ENCODE peak calls at places on chromosomes 3 and 15, in seven cellular contexts. S is cardiac fibroblast, I is mammary epithelial cell, P is MM.1S, D is astrocyte of the spinal cord, W is brain microvascular endothelial cell, C is osteoblast. V is an unnamed sample.

GRCh38 chr3:122886951-122887350 is 92.1 kb downstream of the SLC49A4 start:
- DNase-seq in S (no peak), I (no peak), P (no peak), D (no peak), W (no peak), C (no peak), V (no peak)

GRCh38 chr15:52247032-52247431 is 48.6 kb downstream of the MYO5C start:
- DNase-seq in S (peak), I (peak), P (no peak), D (peak), W (peak), C (no peak), V (no peak)

GRCh38 chr3:31851278-31851677 is 129.8 kb downstream of the OSBPL10 start:
- DNase-seq in S (no peak), I (no peak), P (no peak), D (no peak), W (no peak), C (no peak), V (no peak)

GRCh38 chr3:141544697-141545096 is 57.9 kb downstream of the RASA2 start:
- DNase-seq in S (no peak), I (no peak), P (peak), D (no peak), W (no peak), C (no peak), V (no peak)

GRCh38 chr3:197802505-197803459 is 11.7 kb downstream of the LRCH3 start:
- DNase-seq in S (no peak), I (no peak), P (peak), D (no peak), W (no peak), C (no peak), V (no peak)

GRCh38 chr3:158659454-158660237 is 12.8 kb downstream of the LXN start:
- DNase-seq in S (peak), I (peak), P (peak), D (peak), W (peak), C (no peak), V (peak)

GRCh38 chr15:76239786-76240185 is 71.5 kb downstream of the ETFA start:
- DNase-seq in S (no peak), I (no peak), P (no peak), D (no peak), W (no peak), C (no peak), V (no peak)

GRCh38 chr3:49121244-49121671 is 635 bp upstream of the USP19 start:
- DNase-seq in S (no peak), I (no peak), P (no peak), D (no peak), W (no peak), C (peak), V (no peak)

GRCh38 chr3:23324745-23325144 is 121.6 kb downstream of the UBE2E2 start:
- DNase-seq in S (peak), I (peak), P (peak), D (peak), W (peak), C (no peak), V (peak)

GRCh38 chr15:45402955-45403892 is 24.9 kb upstream of the GATM start:
- DNase-seq in S (peak), I (peak), P (peak), D (peak), W (no peak), C (peak), V (peak)

GRCh38 chr3:139935866-139936817 is 1.2 kb downstream of the CLSTN2 start:
- DNase-seq in S (peak), I (peak), P (no peak), D (peak), W (peak), C (peak), V (no peak)

GRCh38 chr15:45150481-45150880 is 20.7 kb downstream of the DUOX1 start:
- DNase-seq in S (no peak), I (no peak), P (no peak), D (no peak), W (no peak), C (peak), V (no peak)

GRCh38 chr15:64502537-64502936 is 42.2 kb downstream of the ZNF609 start:
- DNase-seq in S (peak), I (no peak), P (no peak), D (no peak), W (no peak), C (no peak), V (no peak)

GRCh38 chr3:67016522-67017080 is 18.5 kb downstream of the KBTBD8 start:
- DNase-seq in S (no peak), I (no peak), P (peak), D (no peak), W (no peak), C (no peak), V (no peak)

GRCh38 chr3:110902453-110903085 is 169.0 kb upstream of the NECTIN3 start:
- DNase-seq in S (no peak), I (no peak), P (peak), D (no peak), W (no peak), C (no peak), V (no peak)

GRCh38 chr3:127438951-127439350 is 151.1 kb upstream of the PRR20G start:
- DNase-seq in S (no peak), I (no peak), P (no peak), D (no peak), W (no peak), C (no peak), V (no peak)

GRCh38 chr15:76363251-76363650 is 26.7 kb downstream of the ISL2 start:
- DNase-seq in S (no peak), I (no peak), P (no peak), D (no peak), W (no peak), C (no peak), V (no peak)

GRCh38 chr15:101570238-101570637 is 80.7 kb upstream of the PCSK6 start:
- DNase-seq in S (peak), I (peak), P (no peak), D (no peak), W (no peak), C (peak), V (no peak)

GRCh38 chr3:11304160-11304559 is 32.0 kb downstream of the ATG7 start:
- DNase-seq in S (no peak), I (no peak), P (no peak), D (no peak), W (no peak), C (no peak), V (no peak)

GRCh38 chr3:111692593-111693552 is 97.7 kb upstream of the ZBED2 start:
- DNase-seq in S (no peak), I (no peak), P (no peak), D (no peak), W (no peak), C (no peak), V (no peak)

GRCh38 chr3:1010228-1010627 is 82.6 kb upstream of the CNTN6 start:
- DNase-seq in S (peak), I (no peak), P (no peak), D (no peak), W (no peak), C (no peak), V (no peak)

GRCh38 chr3:118628704-118629341 is 405.8 kb downstream of the IGSF11 start:
- DNase-seq in S (peak), I (peak), P (peak), D (peak), W (peak), C (peak), V (peak)

GRCh38 chr3:42823351-42823750 is 14.1 kb downstream of the ACKR2 start:
- DNase-seq in S (no peak), I (peak), P (no peak), D (no peak), W (no peak), C (no peak), V (no peak)

GRCh38 chr3:190076601-190077444 is 43.9 kb downstream of the P3H2 start:
- DNase-seq in S (peak), I (peak), P (no peak), D (peak), W (peak), C (peak), V (no peak)

GRCh38 chr3:155243512-155243921 is 50.0 kb downstream of the STRIT1 start:
- DNase-seq in S (peak), I (peak), P (peak), D (peak), W (no peak), C (no peak), V (no peak)

GRCh38 chr15:77826006-77826695 is 193.4 kb upstream of the LINGO1 start:
- DNase-seq in S (no peak), I (no peak), P (no peak), D (no peak), W (no peak), C (peak), V (no peak)

GRCh38 chr15:40807028-40807887 is at the start of the genes DNAJC17 and ZFYVE19:
- DNase-seq in S (peak), I (peak), P (peak), D (peak), W (peak), C (peak), V (peak)

GRCh38 chr3:41572092-41572491 is 372.8 kb downstream of the CTNNB1 start:
- DNase-seq in S (no peak), I (no peak), P (no peak), D (no peak), W (no peak), C (no peak), V (no peak)

GRCh38 chr3:33438284-33438668 is 1.9 kb downstream of the UBP1 start:
- DNase-seq in S (peak), I (peak), P (peak), D (peak), W (no peak), C (peak), V (no peak)

GRCh38 chr3:33438871-33439270 is 1.3 kb downstream of the UBP1 start:
- DNase-seq in S (peak), I (no peak), P (peak), D (no peak), W (no peak), C (peak), V (no peak)

GRCh38 chr3:33440328-33440577 is at the start of gene UBP1:
- DNase-seq in S (no peak), I (no peak), P (no peak), D (peak), W (no peak), C (no peak), V (no peak)

GRCh38 chr3:33440578-33441321 is 545 bp upstream of the UBP1 start:
- DNase-seq in S (peak), I (peak), P (peak), D (peak), W (peak), C (peak), V (peak)

GRCh38 chr3:33439421-33440327 is 531 bp downstream of the UBP1 start:
- DNase-seq in S (peak), I (peak), P (peak), D (peak), W (peak), C (peak), V (peak)
- TF ChIP-seq CTCF in S (no peak), I (no peak), P (no peak), D (no peak), W (peak), C (peak), V (peak)

GRCh38 chr3:14857506-14857905 is 38.7 kb downstream of the FGD5 start:
- DNase-seq in S (no peak), I (no peak), P (no peak), D (no peak), W (no peak), C (no peak), V (no peak)
- TF ChIP-seq CTCF in S (no peak), I (no peak), P (no peak), D (no peak), W (no peak), C (no peak), V (no peak)

GRCh38 chr15:90463381-90463780 is 66.3 kb upstream of the CRTC3 start:
- DNase-seq in S (peak), I (peak), P (peak), D (peak), W (peak), C (peak), V (peak)
- TF ChIP-seq CTCF in S (no peak), I (no peak), P (peak), D (no peak), W (no peak), C (peak), V (no peak)

DNA sequence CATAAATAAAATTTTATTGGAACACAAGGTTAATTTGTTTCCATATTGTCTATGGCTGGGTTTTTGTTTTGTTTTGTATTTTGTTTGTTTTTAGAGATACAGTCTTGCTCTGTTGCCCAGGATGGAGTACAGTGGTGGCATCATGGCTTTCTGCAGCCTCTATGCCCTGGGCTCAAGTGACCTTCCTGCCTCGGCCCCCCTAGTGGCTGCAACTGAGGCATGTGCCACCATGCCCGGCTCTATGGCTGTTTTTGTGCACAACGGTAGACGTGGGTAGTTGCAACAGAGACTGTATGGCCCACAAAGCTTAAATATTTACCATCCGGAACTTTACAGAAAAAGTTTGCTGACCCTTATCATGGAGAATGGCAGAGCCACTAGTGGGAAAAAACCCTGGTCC is 46.8 kb upstream of the C3orf70 start:
- DNase-seq in S (no peak), I (no peak), P (no peak), D (no peak), W (no peak), C (no peak), V (no peak)
- TF ChIP-seq CTCF in S (no peak), I (no peak), P (no peak), D (no peak), W (peak), C (no peak), V (no peak)

GRCh38 chr3:50369271-50369670 is 9.9 kb upstream of the TMEM115 start:
- DNase-seq in S (no peak), I (no peak), P (no peak), D (no peak), W (no peak), C (no peak), V (no peak)

GRCh38 chr3:50373146-50373864 is 14.0 kb upstream of the TMEM115 start:
- DNase-seq in S (no peak), I (no peak), P (no peak), D (no peak), W (no peak), C (no peak), V (no peak)

GRCh38 chr3:50372349-50372748 is 13.0 kb upstream of the TMEM115 start:
- DNase-seq in S (no peak), I (no peak), P (no peak), D (no peak), W (no peak), C (no peak), V (no peak)

GRCh38 chr3:50371133-50371670 is 11.9 kb upstream of the TMEM115 start:
- DNase-seq in S (no peak), I (peak), P (no peak), D (no peak), W (no peak), C (no peak), V (no peak)

DNA sequence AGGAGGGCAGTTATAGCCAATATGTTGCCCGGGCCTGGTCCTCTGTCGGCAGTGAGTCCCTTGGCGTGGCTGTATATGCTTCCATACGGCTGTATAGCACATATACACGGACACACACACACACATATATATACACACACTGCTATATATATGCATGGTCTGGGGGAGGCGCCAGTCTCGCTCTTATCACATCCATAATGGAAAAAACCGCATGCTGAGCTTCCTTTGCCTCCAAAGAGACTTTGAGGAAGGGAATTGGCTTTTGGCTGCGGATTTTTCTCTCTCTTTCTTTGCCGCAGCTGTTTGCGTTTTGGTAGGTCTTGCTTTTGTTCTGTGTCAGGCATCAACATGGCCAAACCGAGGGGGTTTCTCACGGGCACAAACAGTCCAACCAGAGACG is 11.3 kb upstream of the TMEM115 start:
- DNase-seq in S (no peak), I (no peak), P (no peak), D (no peak), W (peak), C (no peak), V (no peak)
- TF ChIP-seq CTCF in S (no peak), I (peak), P (no peak), D (peak), W (peak), C (no peak), V (no peak)

V was measured in GM20000.